ENCODE peak calls at places on chromosomes 11 and 22, in six cellular contexts. Q is HEK293T; C is activated CD4-positive, alpha-beta T cell treated with anti-CD3 and anti-CD28 coated beads, Interleukin-2, amount 10 ng/mL, durations not matched to agents 7 days and 5 days; Z is amniotic epithelial cell; L is COLO829; G is NK-92 treated with Interleukin-12 subunit alpha and Interleukin-12 subunit beta, amount 100 ng/mL, for 24 hours. R is an unnamed sample.

GRCh38 chr11:64629796-64630562 is 39.0 kb downstream of the SLC22A12 start:
- DNase-seq in Z (no peak), Q (peak; percentile 22), G (no peak), C (no peak), L (no peak), R (no peak)

GRCh38 chr22:32473388-32473952 is 1.1 kb upstream of the FBXO7 start:
- DNase-seq in Z (peak; percentile 48), G (no peak), Q (peak; percentile 69), C (peak; percentile 74), L (peak; percentile 54), R (peak; percentile 26)

GRCh38 chr11:1983601-1983961 is 14.1 kb downstream of the H19 start:
- DNase-seq in C (no peak), L (no peak), G (no peak), Q (no peak), Z (no peak), R (peak; percentile 1)

GRCh38 chr22:38115423-38116205 is 5.1 kb upstream of the BAIAP2L2 start:
- DNase-seq in Z (no peak), Q (no peak), C (no peak), G (no peak), L (no peak), R (no peak)

GRCh38 chr22:35355744-35356420 is 25.0 kb upstream of the HMOX1 start:
- DNase-seq in C (no peak), G (no peak), Z (no peak), Q (no peak), L (no peak), R (no peak)

GRCh38 chr11:34243620-34244493 is 114.0 kb downstream of the ABTB2 start:
- DNase-seq in G (no peak), Z (peak; percentile 82), C (peak; percentile 26), Q (no peak), L (peak; percentile 57), R (no peak)

GRCh38 chr11:116927163-116927772 is 89.8 kb upstream of the APOA1 start:
- DNase-seq in Z (no peak), Q (peak; percentile 31), C (peak; percentile 67), L (no peak), G (no peak), R (no peak)

GRCh38 chr22:24289781-24290181 is 19.1 kb downstream of the SPECC1L start:
- DNase-seq in L (no peak), C (no peak), G (no peak), Q (no peak), Z (no peak), R (no peak)

GRCh38 chr11:115391598-115391997 is 112.6 kb downstream of the CADM1 start:
- DNase-seq in L (no peak), Z (no peak), Q (peak; percentile 22), C (no peak), G (no peak), R (no peak)

GRCh38 chr11:9075441-9076000 is 15.9 kb downstream of the SCUBE2 start:
- DNase-seq in Z (no peak), L (no peak), Q (no peak), C (no peak), G (no peak), R (no peak)